ENCODE peak calls at places on chromosomes 3 and 15, in five cellular contexts. One of them, this sample, is unnamed.
A peak's percentile ranks its signal among the peaks of the same experiment; 100 is the strongest.

GRCh38 chr3:136634821-136635220 is 117.4 kb downstream of the STAG1 start:
- DNase-seq in GM12865: no peak
- DNase-seq in body of pancreas: no peak
- DNase-seq in NB4: no peak
- DNase-seq in type B pancreatic cell: no peak
- DNase-seq in this sample: no peak

GRCh38 chr15:67551207-67551743 is 8.8 kb downstream of the MAP2K5 start:
- DNase-seq in type B pancreatic cell: no peak
- DNase-seq in body of pancreas: no peak
- DNase-seq in NB4: no peak
- DNase-seq in GM12865: no peak
- DNase-seq in this sample: no peak

GRCh38 chr3:45987368-45988099 is 8.1 kb downstream of the FYCO1 start:
- DNase-seq in body of pancreas: peak; percentile 50
- DNase-seq in NB4: peak; percentile 20
- DNase-seq in GM12865: no peak
- DNase-seq in type B pancreatic cell: no peak
- DNase-seq in this sample: no peak

GRCh38 chr3:136142592-136142991 is 53.5 kb downstream of the MSL2 start:
- DNase-seq in type B pancreatic cell: no peak
- DNase-seq in GM12865: no peak
- DNase-seq in body of pancreas: no peak
- DNase-seq in NB4: no peak
- DNase-seq in this sample: no peak

GRCh38 chr15:63969652-63970421 is 76.4 kb downstream of the DAPK2 start:
- DNase-seq in GM12865: peak; percentile 20
- DNase-seq in NB4: no peak
- DNase-seq in body of pancreas: peak; percentile 95
- DNase-seq in type B pancreatic cell: no peak
- DNase-seq in this sample: no peak

GRCh38 chr15:99213187-99213811 is 36.1 kb downstream of the TTC23 start:
- DNase-seq in type B pancreatic cell: no peak
- DNase-seq in body of pancreas: peak; percentile 88
- DNase-seq in GM12865: peak; percentile 71
- DNase-seq in NB4: peak; percentile 64
- DNase-seq in this sample: no peak

GRCh38 chr3:197507541-197507940 is 48.2 kb downstream of the BDH1 start:
- DNase-seq in GM12865: no peak
- DNase-seq in body of pancreas: no peak
- DNase-seq in type B pancreatic cell: no peak
- DNase-seq in NB4: no peak
- DNase-seq in this sample: no peak

GRCh38 chr3:42839616-42840015 is 30.4 kb downstream of the ACKR2 start:
- DNase-seq in GM12865: peak; percentile 83
- DNase-seq in NB4: peak; percentile 61
- DNase-seq in type B pancreatic cell: no peak
- DNase-seq in body of pancreas: peak; percentile 47
- DNase-seq in this sample: peak; percentile 80

GRCh38 chr3:51156147-51156546 is 228.9 kb upstream of the MANF start:
- DNase-seq in type B pancreatic cell: no peak
- DNase-seq in body of pancreas: no peak
- DNase-seq in GM12865: no peak
- DNase-seq in NB4: no peak
- DNase-seq in this sample: no peak

GRCh38 chr3:185041540-185041939 is 111.3 kb downstream of the C3orf70 start:
- DNase-seq in GM12865: no peak
- DNase-seq in type B pancreatic cell: no peak
- DNase-seq in body of pancreas: no peak
- DNase-seq in NB4: no peak
- DNase-seq in this sample: no peak

GRCh38 chr3:139610886-139611285 is 66.9 kb downstream of the NMNAT3 start:
- DNase-seq in body of pancreas: no peak
- DNase-seq in GM12865: no peak
- DNase-seq in NB4: no peak
- DNase-seq in type B pancreatic cell: no peak
- DNase-seq in this sample: no peak

GRCh38 chr15:98916826-98917225 is 90.8 kb downstream of the PGPEP1L start:
- DNase-seq in GM12865: no peak
- DNase-seq in body of pancreas: no peak
- DNase-seq in NB4: no peak
- DNase-seq in type B pancreatic cell: no peak
- DNase-seq in this sample: no peak

GRCh38 chr3:56119575-56120349 is 348.5 kb downstream of the ERC2 start:
- DNase-seq in NB4: peak; percentile 0
- DNase-seq in type B pancreatic cell: no peak
- DNase-seq in GM12865: no peak
- DNase-seq in body of pancreas: peak; percentile 5
- DNase-seq in this sample: no peak

GRCh38 chr3:168341965-168342719 is 246.4 kb upstream of the GOLIM4 start:
- DNase-seq in NB4: no peak
- DNase-seq in GM12865: no peak
- DNase-seq in type B pancreatic cell: no peak
- DNase-seq in body of pancreas: no peak
- DNase-seq in this sample: no peak

GRCh38 chr15:41827290-41827879 is 507 bp upstream of the JMJD7 start:
- DNase-seq in body of pancreas: peak; percentile 38
- DNase-seq in NB4: no peak
- DNase-seq in type B pancreatic cell: no peak
- DNase-seq in GM12865: peak; percentile 12
- DNase-seq in this sample: no peak

DNA sequence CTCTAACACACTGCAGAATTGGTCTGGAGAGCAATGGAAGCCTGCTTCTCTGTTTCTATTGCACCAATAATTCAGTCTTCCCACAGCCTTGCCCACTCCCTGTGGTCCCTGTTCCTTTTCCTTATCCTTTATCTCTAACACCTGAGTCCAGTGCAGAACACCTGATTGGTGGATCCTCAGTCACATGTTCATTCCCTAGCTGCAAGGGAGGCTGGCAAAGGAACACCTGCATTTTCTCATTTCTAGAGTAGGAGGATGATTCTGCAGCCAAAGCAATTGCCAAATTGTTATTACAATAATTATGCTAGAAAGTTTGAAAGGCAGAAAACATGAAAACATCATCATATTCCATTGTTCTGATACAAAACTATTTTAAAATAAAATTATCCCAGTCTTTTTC is 83.8 kb upstream of the SAMMSON start:
- DNase-seq in NB4: no peak
- DNase-seq in body of pancreas: no peak
- DNase-seq in type B pancreatic cell: no peak
- DNase-seq in GM12865: no peak
- DNase-seq in this sample: no peak
- TF ChIP-seq CTCF in NB4: no peak
- TF ChIP-seq CTCF in body of pancreas: no peak
- TF ChIP-seq CTCF in type B pancreatic cell: no peak
- TF ChIP-seq CTCF in GM12865: no peak
- TF ChIP-seq CTCF in this sample: no peak

DNA sequence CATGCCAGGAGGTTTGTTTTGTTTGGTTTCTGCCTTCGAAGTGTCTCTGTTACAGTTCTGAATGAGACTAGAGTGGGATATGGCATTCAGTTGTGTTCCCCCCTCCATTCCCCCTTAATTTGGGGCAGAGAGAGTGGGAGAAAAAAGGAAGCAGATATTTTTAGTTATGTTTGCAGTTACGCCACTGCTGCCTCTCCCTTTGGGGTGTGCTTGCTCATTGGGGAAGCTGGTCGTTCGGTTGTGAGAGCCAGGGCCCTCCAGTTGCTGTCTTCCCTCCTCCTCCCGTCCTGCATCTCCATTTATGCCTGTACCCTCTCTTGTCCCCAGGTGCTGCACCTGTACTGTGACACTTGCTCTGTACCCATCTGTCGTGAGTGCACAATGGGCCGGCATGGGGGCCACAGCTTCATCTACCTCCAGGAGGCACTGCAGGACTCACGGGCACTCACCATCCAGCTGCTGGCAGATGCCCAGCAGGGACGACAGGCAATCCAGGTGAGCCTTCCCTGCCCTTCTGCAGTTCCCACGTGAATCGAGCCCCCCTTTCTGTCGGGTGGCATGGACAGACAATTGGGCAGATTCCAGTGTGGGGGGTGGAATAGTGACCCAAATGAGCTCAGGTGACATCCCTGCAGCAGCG is 55.8 kb downstream of the TRIM71 start:
- DNase-seq in GM12865: peak; percentile 19
- DNase-seq in NB4: peak; percentile 75
- DNase-seq in body of pancreas: peak; percentile 9
- DNase-seq in type B pancreatic cell: no peak
- DNase-seq in this sample: no peak
- TF ChIP-seq CTCF in GM12865: peak; percentile 2
- TF ChIP-seq CTCF in NB4: peak; percentile 7
- TF ChIP-seq CTCF in body of pancreas: no peak
- TF ChIP-seq CTCF in type B pancreatic cell: no peak
- TF ChIP-seq CTCF in this sample: no peak

DNA sequence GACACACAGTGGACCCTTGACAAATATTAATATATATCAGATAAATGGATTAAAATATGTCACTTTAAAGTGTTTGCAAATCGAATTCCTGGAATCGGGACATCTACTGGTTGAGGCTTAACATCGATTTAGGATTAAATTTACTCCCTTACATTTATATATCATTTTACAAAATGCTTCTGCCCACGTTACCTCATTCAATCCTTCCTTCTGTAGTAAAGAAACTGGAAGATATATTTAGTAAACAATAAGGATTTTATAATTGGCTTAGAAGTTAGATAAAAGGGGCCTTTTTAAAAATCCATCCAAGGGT is 1.3 kb downstream of the CLPX start:
- DNase-seq in GM12865: no peak
- DNase-seq in body of pancreas: no peak
- DNase-seq in NB4: no peak
- DNase-seq in type B pancreatic cell: no peak
- DNase-seq in this sample: no peak
- TF ChIP-seq CTCF in GM12865: no peak
- TF ChIP-seq CTCF in body of pancreas: no peak
- TF ChIP-seq CTCF in NB4: no peak
- TF ChIP-seq CTCF in type B pancreatic cell: peak; percentile 20
- TF ChIP-seq CTCF in this sample: no peak

DNA sequence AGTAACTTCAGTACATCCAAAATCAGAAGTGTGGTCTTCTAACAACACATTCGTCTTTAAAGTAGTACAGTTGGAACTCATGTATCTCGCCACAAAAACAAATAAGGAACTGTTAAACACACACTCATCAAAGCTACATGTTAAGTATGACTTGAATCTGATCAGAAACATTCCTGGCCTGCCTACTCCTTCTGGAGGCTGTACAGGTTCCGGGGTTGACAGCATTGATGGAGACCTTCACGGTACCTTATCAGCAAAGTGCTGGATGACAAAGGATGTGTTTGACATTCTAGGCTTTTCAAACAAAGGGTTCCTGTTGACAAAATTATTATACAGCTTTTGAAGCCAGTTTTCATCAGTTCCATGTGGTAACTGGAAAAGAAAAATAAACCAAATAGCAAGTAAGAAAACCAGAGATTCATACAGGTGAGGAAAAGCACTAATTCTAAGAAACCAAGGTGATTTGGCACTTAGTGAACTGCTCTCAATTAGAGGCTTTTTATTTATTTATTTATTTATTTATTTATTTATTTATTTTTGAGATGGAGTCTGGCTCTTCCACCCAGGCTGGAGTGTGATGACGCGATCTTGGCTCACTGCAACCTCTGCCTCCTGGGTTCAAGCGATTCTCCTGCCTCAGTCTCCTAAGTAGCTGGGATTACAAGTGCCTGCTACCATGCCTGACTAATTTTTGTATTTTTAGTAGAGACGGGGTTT is 44.3 kb downstream of the MYO5C start:
- DNase-seq in body of pancreas: no peak
- DNase-seq in NB4: no peak
- DNase-seq in GM12865: no peak
- DNase-seq in type B pancreatic cell: no peak
- DNase-seq in this sample: no peak
- TF ChIP-seq CTCF in body of pancreas: no peak
- TF ChIP-seq CTCF in NB4: no peak
- TF ChIP-seq CTCF in GM12865: no peak
- TF ChIP-seq CTCF in type B pancreatic cell: no peak
- TF ChIP-seq CTCF in this sample: no peak

GRCh38 chr3:187954486-187955075 is 199.4 kb upstream of the LPP start:
- DNase-seq in NB4: no peak
- DNase-seq in GM12865: no peak
- DNase-seq in body of pancreas: no peak
- DNase-seq in type B pancreatic cell: no peak
- DNase-seq in this sample: no peak

GRCh38 chr3:187957209-187957981 is 196.6 kb upstream of the LPP start:
- DNase-seq in GM12865: no peak
- DNase-seq in type B pancreatic cell: no peak
- DNase-seq in NB4: no peak
- DNase-seq in body of pancreas: no peak
- DNase-seq in this sample: no peak

GRCh38 chr3:187958432-187959003 is 195.4 kb upstream of the LPP start:
- DNase-seq in GM12865: no peak
- DNase-seq in NB4: no peak
- DNase-seq in body of pancreas: no peak
- DNase-seq in type B pancreatic cell: no peak
- DNase-seq in this sample: no peak

GRCh38 chr3:187952849-187953248 is 201.1 kb upstream of the LPP start:
- DNase-seq in GM12865: no peak
- DNase-seq in type B pancreatic cell: no peak
- DNase-seq in body of pancreas: no peak
- DNase-seq in NB4: no peak
- DNase-seq in this sample: no peak

GRCh38 chr3:187955076-187955952 is 198.6 kb upstream of the LPP start:
- DNase-seq in type B pancreatic cell: no peak
- DNase-seq in NB4: peak; percentile 87
- DNase-seq in GM12865: no peak
- DNase-seq in body of pancreas: peak; percentile 9
- DNase-seq in this sample: no peak
- TF ChIP-seq CTCF in type B pancreatic cell: no peak
- TF ChIP-seq CTCF in NB4: no peak
- TF ChIP-seq CTCF in GM12865: no peak
- TF ChIP-seq CTCF in body of pancreas: no peak
- TF ChIP-seq CTCF in this sample: no peak